ENCODE peak calls at places on chromosomes 2 and 18, in eight cellular contexts. One of them, this sample, is unnamed.

GRCh38 chr2:113342650-113343049 is 63.9 kb upstream of the PAX8 start:
- DNase-seq in HCT116: no peak
- DNase-seq in psoas muscle: no peak
- DNase-seq in lower lobe of right lung: peak; percentile 58
- DNase-seq in hepatocyte: no peak
- DNase-seq in ovary: no peak
- DNase-seq in OCI-LY7: no peak
- DNase-seq in MM.1S: no peak
- DNase-seq in this sample: no peak

GRCh38 chr2:226758886-226759660 is 40.5 kb downstream of the IRS1 start:
- DNase-seq in HCT116: peak; percentile 48
- DNase-seq in psoas muscle: no peak
- DNase-seq in lower lobe of right lung: no peak
- DNase-seq in hepatocyte: no peak
- DNase-seq in ovary: no peak
- DNase-seq in OCI-LY7: no peak
- DNase-seq in MM.1S: no peak
- DNase-seq in this sample: no peak

GRCh38 chr2:26269571-26270170 is 24.9 kb downstream of the HADHB start:
- DNase-seq in HCT116: no peak
- DNase-seq in psoas muscle: no peak
- DNase-seq in lower lobe of right lung: no peak
- DNase-seq in hepatocyte: no peak
- DNase-seq in ovary: no peak
- DNase-seq in OCI-LY7: peak; percentile 50
- DNase-seq in MM.1S: no peak
- DNase-seq in this sample: no peak

GRCh38 chr2:235512699-235513053 is 18.8 kb downstream of the AGAP1 start:
- DNase-seq in HCT116: no peak
- DNase-seq in psoas muscle: no peak
- DNase-seq in lower lobe of right lung: no peak
- DNase-seq in hepatocyte: peak; percentile 26
- DNase-seq in ovary: no peak
- DNase-seq in OCI-LY7: no peak
- DNase-seq in MM.1S: no peak
- DNase-seq in this sample: peak; percentile 69

GRCh38 chr2:19676770-19677169 is 225.0 kb downstream of the TTC32 start:
- DNase-seq in HCT116: no peak
- DNase-seq in psoas muscle: no peak
- DNase-seq in lower lobe of right lung: no peak
- DNase-seq in hepatocyte: no peak
- DNase-seq in ovary: no peak
- DNase-seq in OCI-LY7: no peak
- DNase-seq in MM.1S: no peak
- DNase-seq in this sample: no peak

GRCh38 chr2:232230557-232230956 is 148.0 kb upstream of the ALPP start:
- DNase-seq in HCT116: peak; percentile 3
- DNase-seq in psoas muscle: no peak
- DNase-seq in lower lobe of right lung: no peak
- DNase-seq in hepatocyte: peak; percentile 13
- DNase-seq in ovary: no peak
- DNase-seq in OCI-LY7: peak; percentile 52
- DNase-seq in MM.1S: peak; percentile 64
- DNase-seq in this sample: no peak

GRCh38 chr2:209790066-209790728 is 18.6 kb downstream of the UNC80 start:
- DNase-seq in HCT116: no peak
- DNase-seq in psoas muscle: no peak
- DNase-seq in lower lobe of right lung: no peak
- DNase-seq in hepatocyte: no peak
- DNase-seq in ovary: no peak
- DNase-seq in OCI-LY7: no peak
- DNase-seq in MM.1S: peak; percentile 46
- DNase-seq in this sample: no peak

GRCh38 chr2:191860760-191861466 is 14.0 kb upstream of the CAVIN2 start:
- DNase-seq in HCT116: no peak
- DNase-seq in psoas muscle: no peak
- DNase-seq in lower lobe of right lung: no peak
- DNase-seq in hepatocyte: no peak
- DNase-seq in ovary: no peak
- DNase-seq in OCI-LY7: no peak
- DNase-seq in MM.1S: no peak
- DNase-seq in this sample: no peak

GRCh38 chr2:173654146-173654895 is 299.6 kb downstream of the CDCA7 start:
- DNase-seq in HCT116: no peak
- DNase-seq in psoas muscle: no peak
- DNase-seq in lower lobe of right lung: no peak
- DNase-seq in hepatocyte: no peak
- DNase-seq in ovary: no peak
- DNase-seq in OCI-LY7: no peak
- DNase-seq in MM.1S: no peak
- DNase-seq in this sample: no peak

GRCh38 chr2:216589779-216590178 is 43.4 kb upstream of the IGFBP2 start:
- DNase-seq in HCT116: no peak
- DNase-seq in psoas muscle: no peak
- DNase-seq in lower lobe of right lung: no peak
- DNase-seq in hepatocyte: no peak
- DNase-seq in ovary: no peak
- DNase-seq in OCI-LY7: no peak
- DNase-seq in MM.1S: no peak
- DNase-seq in this sample: no peak

GRCh38 chr2:110973275-110973674 is 147.4 kb upstream of the BCL2L11 start:
- DNase-seq in HCT116: no peak
- DNase-seq in psoas muscle: no peak
- DNase-seq in lower lobe of right lung: no peak
- DNase-seq in hepatocyte: no peak
- DNase-seq in ovary: no peak
- DNase-seq in OCI-LY7: no peak
- DNase-seq in MM.1S: no peak
- DNase-seq in this sample: no peak

GRCh38 chr2:66675596-66675995 is 240.7 kb downstream of the MEIS1 start:
- DNase-seq in HCT116: no peak
- DNase-seq in psoas muscle: no peak
- DNase-seq in lower lobe of right lung: no peak
- DNase-seq in hepatocyte: no peak
- DNase-seq in ovary: no peak
- DNase-seq in OCI-LY7: no peak
- DNase-seq in MM.1S: no peak
- DNase-seq in this sample: no peak

GRCh38 chr2:104976603-104977120 is 61.2 kb upstream of the MRPS9 start:
- DNase-seq in HCT116: peak; percentile 40
- DNase-seq in psoas muscle: no peak
- DNase-seq in lower lobe of right lung: no peak
- DNase-seq in hepatocyte: no peak
- DNase-seq in ovary: no peak
- DNase-seq in OCI-LY7: peak; percentile 94
- DNase-seq in MM.1S: peak; percentile 56
- DNase-seq in this sample: no peak

GRCh38 chr2:205321240-205321639 is 361.1 kb upstream of the NRP2 start:
- DNase-seq in HCT116: no peak
- DNase-seq in psoas muscle: no peak
- DNase-seq in lower lobe of right lung: no peak
- DNase-seq in hepatocyte: no peak
- DNase-seq in ovary: no peak
- DNase-seq in OCI-LY7: no peak
- DNase-seq in MM.1S: no peak
- DNase-seq in this sample: no peak

GRCh38 chr2:53286336-53286735 is 481.3 kb upstream of the CHAC2 start:
- DNase-seq in HCT116: no peak
- DNase-seq in psoas muscle: no peak
- DNase-seq in lower lobe of right lung: no peak
- DNase-seq in hepatocyte: no peak
- DNase-seq in ovary: no peak
- DNase-seq in OCI-LY7: no peak
- DNase-seq in MM.1S: no peak
- DNase-seq in this sample: no peak

GRCh38 chr2:166147883-166148282 is 20.1 kb upstream of the SCN1A start:
- DNase-seq in HCT116: no peak
- DNase-seq in psoas muscle: no peak
- DNase-seq in lower lobe of right lung: no peak
- DNase-seq in hepatocyte: no peak
- DNase-seq in ovary: no peak
- DNase-seq in OCI-LY7: no peak
- DNase-seq in MM.1S: no peak
- DNase-seq in this sample: no peak

GRCh38 chr2:39954346-39954745 is 175.3 kb upstream of the THUMPD2 start:
- DNase-seq in HCT116: no peak
- DNase-seq in psoas muscle: no peak
- DNase-seq in lower lobe of right lung: no peak
- DNase-seq in hepatocyte: no peak
- DNase-seq in ovary: no peak
- DNase-seq in OCI-LY7: no peak
- DNase-seq in MM.1S: no peak
- DNase-seq in this sample: no peak

GRCh38 chr18:159037-159652 is 788 bp downstream of the USP14 start:
- DNase-seq in HCT116: no peak
- DNase-seq in psoas muscle: no peak
- DNase-seq in lower lobe of right lung: no peak
- DNase-seq in hepatocyte: peak; percentile 17
- DNase-seq in ovary: no peak
- DNase-seq in OCI-LY7: peak; percentile 20
- DNase-seq in MM.1S: peak; percentile 39
- DNase-seq in this sample: no peak

GRCh38 chr2:81247648-81248047 is 943.1 kb upstream of the LRRTM1 start:
- DNase-seq in HCT116: no peak
- DNase-seq in psoas muscle: no peak
- DNase-seq in lower lobe of right lung: no peak
- DNase-seq in hepatocyte: peak; percentile 19
- DNase-seq in ovary: no peak
- DNase-seq in OCI-LY7: no peak
- DNase-seq in MM.1S: no peak
- DNase-seq in this sample: no peak

GRCh38 chr18:77114564-77115391 is 17.8 kb downstream of the MBP start:
- DNase-seq in HCT116: no peak
- DNase-seq in psoas muscle: peak; percentile 91
- DNase-seq in lower lobe of right lung: peak; percentile 95
- DNase-seq in hepatocyte: peak; percentile 88
- DNase-seq in ovary: peak; percentile 71
- DNase-seq in OCI-LY7: no peak
- DNase-seq in MM.1S: no peak
- DNase-seq in this sample: peak; percentile 80

DNA sequence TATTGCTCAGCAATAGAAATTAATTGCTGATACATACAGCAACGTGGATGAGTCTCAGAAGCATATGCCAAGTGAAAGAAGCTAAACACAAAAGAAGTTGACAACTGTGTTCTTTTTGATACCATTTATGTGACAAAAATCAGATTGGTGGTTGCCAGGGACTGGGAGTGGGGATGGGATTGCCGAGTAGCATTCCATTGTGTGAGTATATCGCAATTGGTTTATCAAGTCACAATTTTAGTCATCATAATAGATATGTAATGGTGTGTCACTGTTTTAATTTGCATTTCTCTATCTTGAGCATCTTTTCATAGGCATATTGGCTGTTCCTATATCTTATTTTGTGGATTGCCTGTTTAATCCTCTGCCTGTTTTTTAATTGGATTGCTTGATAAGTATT is 20.9 kb downstream of the STRADB start:
- DNase-seq in HCT116: no peak
- DNase-seq in psoas muscle: no peak
- DNase-seq in lower lobe of right lung: no peak
- DNase-seq in hepatocyte: no peak
- DNase-seq in ovary: no peak
- DNase-seq in OCI-LY7: no peak
- DNase-seq in MM.1S: no peak
- DNase-seq in this sample: no peak
- TF ChIP-seq CTCF in HCT116: no peak
- TF ChIP-seq CTCF in psoas muscle: no peak
- TF ChIP-seq CTCF in lower lobe of right lung: no peak
- TF ChIP-seq CTCF in hepatocyte: no peak
- TF ChIP-seq CTCF in ovary: no peak
- TF ChIP-seq CTCF in OCI-LY7: no peak
- TF ChIP-seq CTCF in MM.1S: no peak
- TF ChIP-seq CTCF in this sample: no peak

DNA sequence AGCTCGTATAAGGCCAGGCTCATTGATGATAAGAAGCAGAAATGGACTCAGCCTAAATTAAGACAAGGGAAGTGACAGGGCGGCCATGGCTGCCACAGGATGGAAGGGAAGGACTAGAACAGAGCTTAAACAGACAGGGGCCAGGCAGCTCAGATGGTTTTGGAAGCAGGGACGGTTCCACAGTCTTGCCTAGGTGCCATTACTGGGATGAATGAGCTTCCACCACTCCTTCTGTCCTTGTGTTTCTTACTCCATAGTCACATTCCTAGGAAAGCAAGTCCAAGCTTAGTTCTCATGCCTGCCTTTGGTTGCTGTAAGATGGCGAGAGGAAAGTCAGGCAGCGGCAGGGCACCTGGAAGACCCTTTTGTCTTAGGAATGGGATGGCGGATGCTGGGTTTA is 11.9 kb downstream of the GNLY start:
- DNase-seq in HCT116: no peak
- DNase-seq in psoas muscle: no peak
- DNase-seq in lower lobe of right lung: no peak
- DNase-seq in hepatocyte: no peak
- DNase-seq in ovary: no peak
- DNase-seq in OCI-LY7: no peak
- DNase-seq in MM.1S: no peak
- DNase-seq in this sample: no peak
- H3K4me1 ChIP-seq in HCT116: peaks cover 17% of the 10 kb centered on the region
- H3K4me1 ChIP-seq in psoas muscle: peaks cover 64% of the 10 kb centered on the region
- H3K4me1 ChIP-seq in lower lobe of right lung: peaks cover 75% of the 10 kb centered on the region
- H3K4me1 ChIP-seq in hepatocyte: no peaks in the 10 kb centered on the region
- H3K4me1 ChIP-seq in ovary: peaks cover 12% of the 10 kb centered on the region
- H3K4me1 ChIP-seq in OCI-LY7: peaks cover 11% of the 10 kb centered on the region
- H3K4me1 ChIP-seq in MM.1S: peaks cover 67% of the 10 kb centered on the region
- H3K4me1 ChIP-seq in this sample: peaks cover 9% of the 10 kb centered on the region

DNA sequence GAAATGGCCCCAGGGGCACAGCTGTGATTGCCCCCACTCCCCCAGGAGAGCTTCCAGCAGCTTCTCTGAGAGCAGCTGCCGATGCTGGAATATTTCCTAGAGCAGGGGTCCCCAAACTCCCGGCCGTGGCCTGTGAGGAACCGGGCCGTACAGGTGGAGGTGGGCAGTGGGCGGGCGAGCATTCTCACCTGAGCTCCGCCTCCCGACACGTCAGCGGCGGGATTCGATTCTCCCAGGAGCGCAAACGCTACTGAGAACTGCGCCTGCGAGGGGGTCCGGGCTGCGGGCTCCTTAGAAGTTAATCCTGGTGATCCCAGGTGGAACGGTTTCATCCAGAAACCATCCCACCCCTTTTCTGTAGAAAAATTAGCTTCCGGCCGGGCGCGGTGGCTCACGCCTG is 69.1 kb upstream of the PXDN start:
- DNase-seq in HCT116: no peak
- DNase-seq in psoas muscle: no peak
- DNase-seq in lower lobe of right lung: no peak
- DNase-seq in hepatocyte: no peak
- DNase-seq in ovary: no peak
- DNase-seq in OCI-LY7: no peak
- DNase-seq in MM.1S: no peak
- DNase-seq in this sample: peak; percentile 10
- H3K36me3 ChIP-seq in HCT116: no peaks in the 10 kb centered on the region
- H3K36me3 ChIP-seq in psoas muscle: no peaks in the 10 kb centered on the region
- H3K36me3 ChIP-seq in lower lobe of right lung: no peaks in the 10 kb centered on the region
- H3K36me3 ChIP-seq in hepatocyte: no peaks in the 10 kb centered on the region
- H3K36me3 ChIP-seq in ovary: no peaks in the 10 kb centered on the region
- H3K36me3 ChIP-seq in OCI-LY7: no peaks in the 10 kb centered on the region
- H3K36me3 ChIP-seq in MM.1S: no peaks in the 10 kb centered on the region
- H3K36me3 ChIP-seq in this sample: no peaks in the 10 kb centered on the region

GRCh38 chr18:32761231-32761785 is 11.5 kb downstream of the KLHL14 start:
- DNase-seq in HCT116: no peak
- DNase-seq in psoas muscle: no peak
- DNase-seq in lower lobe of right lung: no peak
- DNase-seq in hepatocyte: no peak
- DNase-seq in ovary: no peak
- DNase-seq in OCI-LY7: peak; percentile 62
- DNase-seq in MM.1S: no peak
- DNase-seq in this sample: no peak
- TF ChIP-seq CTCF in HCT116: no peak
- TF ChIP-seq CTCF in psoas muscle: no peak
- TF ChIP-seq CTCF in lower lobe of right lung: no peak
- TF ChIP-seq CTCF in hepatocyte: no peak
- TF ChIP-seq CTCF in ovary: no peak
- TF ChIP-seq CTCF in OCI-LY7: no peak
- TF ChIP-seq CTCF in MM.1S: no peak
- TF ChIP-seq CTCF in this sample: no peak

This sample was measured in mucosa of descending colon.